ENCODE peak calls at places on chromosomes 3 and 15, in six cellular contexts. One of them, this sample, is unnamed.

GRCh38 chr3:126448141-126448892 is 27.4 kb downstream of the ZXDC start:
- DNase-seq in omental fat pad: no peak
- DNase-seq in ovary: no peak
- DNase-seq in activated T-helper 1 cell treated with Interleukin-2 at 50 U/mL for 16 hours: no peak
- DNase-seq in mucosa of descending colon: no peak
- DNase-seq in occipital lobe: no peak
- DNase-seq in this sample: no peak

GRCh38 chr3:141050576-141050912 is 603 bp upstream of the SPSB4 start:
- DNase-seq in mucosa of descending colon: no peak
- DNase-seq in omental fat pad: no peak
- DNase-seq in ovary: no peak
- DNase-seq in activated T-helper 1 cell treated with Interleukin-2 at 50 U/mL for 16 hours: no peak
- DNase-seq in occipital lobe: no peak
- DNase-seq in this sample: no peak

GRCh38 chr3:130760922-130761321 is 14.3 kb upstream of the PIK3R4 start:
- DNase-seq in activated T-helper 1 cell treated with Interleukin-2 at 50 U/mL for 16 hours: no peak
- DNase-seq in occipital lobe: no peak
- DNase-seq in ovary: no peak
- DNase-seq in mucosa of descending colon: no peak
- DNase-seq in omental fat pad: no peak
- DNase-seq in this sample: no peak

GRCh38 chr3:32454111-32454510 is 48.5 kb downstream of the CMTM6 start:
- DNase-seq in mucosa of descending colon: peak
- DNase-seq in ovary: no peak
- DNase-seq in occipital lobe: no peak
- DNase-seq in omental fat pad: no peak
- DNase-seq in activated T-helper 1 cell treated with Interleukin-2 at 50 U/mL for 16 hours: no peak
- DNase-seq in this sample: no peak

GRCh38 chr15:82533801-82534200 is 6.5 kb downstream of the RPS17 start:
- DNase-seq in occipital lobe: no peak
- DNase-seq in activated T-helper 1 cell treated with Interleukin-2 at 50 U/mL for 16 hours: no peak
- DNase-seq in omental fat pad: no peak
- DNase-seq in ovary: no peak
- DNase-seq in mucosa of descending colon: no peak
- DNase-seq in this sample: no peak

GRCh38 chr15:39888809-39889208 is 31.3 kb downstream of the GPR176 start:
- DNase-seq in activated T-helper 1 cell treated with Interleukin-2 at 50 U/mL for 16 hours: no peak
- DNase-seq in ovary: no peak
- DNase-seq in occipital lobe: no peak
- DNase-seq in omental fat pad: no peak
- DNase-seq in mucosa of descending colon: no peak
- DNase-seq in this sample: no peak

GRCh38 chr3:129627350-129628168 is 21.1 kb upstream of the PLXND1 start:
- DNase-seq in mucosa of descending colon: peak
- DNase-seq in activated T-helper 1 cell treated with Interleukin-2 at 50 U/mL for 16 hours: peak
- DNase-seq in ovary: peak
- DNase-seq in omental fat pad: no peak
- DNase-seq in occipital lobe: peak
- DNase-seq in this sample: peak

GRCh38 chr15:69509131-69509530 is 56.5 kb downstream of the RPLP1 start:
- DNase-seq in ovary: no peak
- DNase-seq in activated T-helper 1 cell treated with Interleukin-2 at 50 U/mL for 16 hours: no peak
- DNase-seq in mucosa of descending colon: no peak
- DNase-seq in occipital lobe: no peak
- DNase-seq in omental fat pad: no peak
- DNase-seq in this sample: no peak

GRCh38 chr3:150913174-150913922 is 8.1 kb upstream of the MINDY4B start:
- DNase-seq in activated T-helper 1 cell treated with Interleukin-2 at 50 U/mL for 16 hours: no peak
- DNase-seq in omental fat pad: no peak
- DNase-seq in ovary: no peak
- DNase-seq in occipital lobe: no peak
- DNase-seq in mucosa of descending colon: no peak
- DNase-seq in this sample: no peak